ENCODE peak calls at places on chromosomes 13 and 19, in five cellular contexts. J is activated naive CD4-positive, alpha-beta T cell; I is CMK; V is stimulated activated naive CD8-positive, alpha-beta T cell treated with anti-CD3 and anti-CD28 coated beads, Interleukin-15, Interleukin-2, amounts not matched to agents 100 U/mL and 50 U/mL, for 24 hours; N is NCI-H69. H is an unnamed sample.

GRCh38 chr19:33561261-33561660 is 39.7 kb upstream of the PEPD start:
- DNase-seq in I (no peak), N (no peak), J (no peak), V (no peak), H (no peak)

GRCh38 chr13:25463496-25463895 is 91.7 kb downstream of the ATP8A2 start:
- DNase-seq in V (no peak), N (no peak), I (no peak), J (no peak), H (peak)

GRCh38 chr19:50749490-50749889 is 20.8 kb upstream of the GPR32 start:
- DNase-seq in V (no peak), J (no peak), I (no peak), N (no peak), H (no peak)

GRCh38 chr13:92103673-92104296 is 705.4 kb downstream of the GPC5 start:
- DNase-seq in J (no peak), V (no peak), N (peak), I (no peak), H (no peak)

GRCh38 chr13:40470665-40471064 is 195.8 kb downstream of the FOXO1 start:
- DNase-seq in N (no peak), I (no peak), J (no peak), V (no peak), H (no peak)

GRCh38 chr19:7534531-7534980 is 961 bp upstream of the PNPLA6 start:
- DNase-seq in V (peak), N (peak), J (no peak), I (no peak), H (no peak)

GRCh38 chr13:52845334-52845761 is 3.1 kb downstream of the PCDH8 start:
- DNase-seq in I (no peak), V (no peak), J (no peak), N (no peak), H (no peak)

GRCh38 chr19:11191273-11191755 is 6.0 kb downstream of the KANK2 start:
- DNase-seq in N (peak), V (peak), J (no peak), I (no peak), H (no peak)

GRCh38 chr19:47343194-47343802 is 5.8 kb upstream of the DHX34 start:
- DNase-seq in I (no peak), V (no peak), N (no peak), J (no peak), H (no peak)

GRCh38 chr19:17553256-17553655 is 2.2 kb upstream of the COLGALT1 start:
- DNase-seq in J (no peak), V (no peak), I (peak), N (peak), H (no peak)

GRCh38 chr19:16293133-16294085 is 31.2 kb upstream of the KLF2 start:
- DNase-seq in I (no peak), N (no peak), V (no peak), J (no peak), H (no peak)

GRCh38 chr19:46766569-46767317 is 20.5 kb upstream of the STRN4 start:
- DNase-seq in V (peak), J (no peak), I (no peak), N (peak), H (no peak)

GRCh38 chr19:40600086-40600917 is 867 bp upstream of the LTBP4 start:
- DNase-seq in N (peak), V (no peak), I (no peak), J (no peak), H (no peak)

GRCh38 chr19:8459520-8460260 is 14.9 kb downstream of the HNRNPM start:
- DNase-seq in J (no peak), V (no peak), I (no peak), N (no peak), H (no peak)

GRCh38 chr19:46020819-46021125 is 2.1 kb downstream of the PGLYRP1 start:
- DNase-seq in I (no peak), J (no peak), N (no peak), V (no peak), H (no peak)

GRCh38 chr13:89721216-89721615 is 1626.3 kb upstream of the MIR17HG start:
- DNase-seq in V (no peak), J (no peak), I (no peak), N (no peak), H (no peak)

GRCh38 chr13:113043931-113044330 is 61.7 kb upstream of the F7 start:
- DNase-seq in I (no peak), N (peak), J (no peak), V (no peak), H (no peak)

GRCh38 chr13:26257049-26257448 is 3.1 kb downstream of the CDK8 start:
- DNase-seq in I (no peak), J (no peak), V (no peak), N (no peak), H (no peak)

GRCh38 chr19:38843175-38843758 is 6.5 kb downstream of the HNRNPL start:
- DNase-seq in I (no peak), N (no peak), J (no peak), V (no peak), H (no peak)

GRCh38 chr13:55199132-55199531 is 1941.6 kb upstream of the PRR20A start:
- DNase-seq in N (peak), I (no peak), J (no peak), V (no peak), H (no peak)

GRCh38 chr19:29837448-29837961 is 25.7 kb downstream of the CCNE1 start:
- DNase-seq in N (no peak), I (no peak), J (no peak), V (peak), H (no peak)

GRCh38 chr13:61612192-61612591 is 196.5 kb upstream of the PCDH20 start:
- DNase-seq in I (no peak), V (no peak), J (no peak), N (no peak), H (no peak)

GRCh38 chr19:20243629-20244028 is 76.6 kb downstream of the ZNF486 start:
- DNase-seq in I (no peak), V (no peak), N (no peak), J (no peak), H (no peak)

GRCh38 chr19:17095141-17095919 is 19.8 kb downstream of the MYO9B start:
- DNase-seq in J (no peak), V (no peak), I (no peak), N (no peak), H (no peak)

GRCh38 chr19:31548941-31549340 is 199.7 kb upstream of the TSHZ3 start:
- DNase-seq in N (no peak), J (no peak), I (no peak), V (no peak), H (no peak)

GRCh38 chr19:2428027-2428690 is 773 bp upstream of the TIMM13 start:
- DNase-seq in V (no peak), N (peak), I (no peak), J (no peak), H (peak)

GRCh38 chr13:110352735-110353134 is 45.7 kb downstream of the COL4A2 start:
- DNase-seq in N (no peak), I (no peak), J (no peak), V (peak), H (no peak)

GRCh38 chr19:12720851-12721655 is 2.7 kb downstream of the TNPO2 start:
- DNase-seq in I (no peak), N (no peak), J (no peak), V (no peak), H (no peak)

GRCh38 chr13:34627905-34628682 is 314.0 kb upstream of the NBEA start:
- DNase-seq in V (no peak), J (no peak), I (no peak), N (peak), H (no peak)

GRCh38 chr13:35763060-35763804 is 286.7 kb upstream of the MAB21L1 start:
- DNase-seq in N (no peak), V (no peak), J (no peak), I (no peak), H (no peak)